ENCODE peak calls at places on chromosome 6, in six cellular contexts. M, Q, C, X, P and A are unnamed samples.
A peak's percentile ranks its signal among the peaks of the same experiment; 100 is the strongest.

GRCh38 chr6:48541669-48542068 is 430.7 kb upstream of the PTCHD4 start:
- DNase-seq in M (no peak), Q (no peak), C (no peak), X (no peak), P (no peak), A (no peak)

GRCh38 chr6:29656157-29656556 is 735 bp upstream of the MOG start:
- DNase-seq in M (no peak), Q (no peak), C (no peak), X (no peak), P (no peak), A (no peak)

GRCh38 chr6:113306552-113307145 is 550.5 kb upstream of the MARCKS start:
- DNase-seq in M (peak; percentile 74), Q (peak; percentile 75), C (peak; percentile 86), X (peak; percentile 9), P (no peak), A (no peak)

GRCh38 chr6:163334264-163334663 is 80.3 kb upstream of the QKI start:
- DNase-seq in M (no peak), Q (no peak), C (no peak), X (no peak), P (no peak), A (no peak)

GRCh38 chr6:161168281-161168891 is 105.5 kb downstream of the AGPAT4 start:
- DNase-seq in M (peak; percentile 61), Q (peak; percentile 75), C (no peak), X (peak; percentile 100), P (no peak), A (no peak)

GRCh38 chr6:109411034-109411433 is 28.8 kb upstream of the CD164 start:
- DNase-seq in M (no peak), Q (no peak), C (no peak), X (no peak), P (no peak), A (no peak)

GRCh38 chr6:106997392-106998257 is 23.1 kb upstream of the CD24 start:
- DNase-seq in M (peak; percentile 76), Q (peak; percentile 81), C (peak; percentile 84), X (peak; percentile 8), P (no peak), A (no peak)

GRCh38 chr6:84197708-84198107 is 29.7 kb downstream of the CEP162 start:
- DNase-seq in M (no peak), Q (no peak), C (no peak), X (peak; percentile 9), P (no peak), A (no peak)

GRCh38 chr6:115668781-115669180 is 391.9 kb downstream of the FRK start:
- DNase-seq in M (no peak), Q (no peak), C (no peak), X (no peak), P (no peak), A (no peak)

GRCh38 chr6:135577059-135577538 is 79.6 kb upstream of the AHI1 start:
- DNase-seq in M (no peak), Q (peak; percentile 12), C (no peak), X (no peak), P (no peak), A (no peak)

GRCh38 chr6:29255530-29255929 is 46.0 kb upstream of the OR14J1 start:
- DNase-seq in M (no peak), Q (no peak), C (no peak), X (no peak), P (no peak), A (no peak)

GRCh38 chr6:154749341-154749740 is 16.1 kb downstream of the SCAF8 start:
- DNase-seq in M (no peak), Q (no peak), C (no peak), X (no peak), P (no peak), A (no peak)

GRCh38 chr6:125780540-125781306 is 10.0 kb upstream of the NCOA7 start:
- DNase-seq in M (peak; percentile 71), Q (peak; percentile 46), C (peak; percentile 88), X (peak; percentile 69), P (peak; percentile 90), A (no peak)

GRCh38 chr6:71205336-71205956 is 83.2 kb upstream of the OGFRL1 start:
- DNase-seq in M (no peak), Q (no peak), C (no peak), X (peak; percentile 4), P (no peak), A (no peak)

GRCh38 chr6:75856902-75857301 is 107.9 kb downstream of the MYO6 start:
- DNase-seq in M (no peak), Q (no peak), C (no peak), X (no peak), P (no peak), A (no peak)

GRCh38 chr6:75852721-75853120 is 103.7 kb downstream of the MYO6 start:
- DNase-seq in M (peak; percentile 16), Q (no peak), C (no peak), X (peak; percentile 55), P (no peak), A (no peak)

GRCh38 chr6:75853796-75854195 is 104.8 kb downstream of the MYO6 start:
- DNase-seq in M (no peak), Q (no peak), C (no peak), X (no peak), P (no peak), A (no peak)

GRCh38 chr6:75850026-75850385 is 101.0 kb downstream of the MYO6 start:
- DNase-seq in M (no peak), Q (no peak), C (no peak), X (no peak), P (no peak), A (no peak)

DNA sequence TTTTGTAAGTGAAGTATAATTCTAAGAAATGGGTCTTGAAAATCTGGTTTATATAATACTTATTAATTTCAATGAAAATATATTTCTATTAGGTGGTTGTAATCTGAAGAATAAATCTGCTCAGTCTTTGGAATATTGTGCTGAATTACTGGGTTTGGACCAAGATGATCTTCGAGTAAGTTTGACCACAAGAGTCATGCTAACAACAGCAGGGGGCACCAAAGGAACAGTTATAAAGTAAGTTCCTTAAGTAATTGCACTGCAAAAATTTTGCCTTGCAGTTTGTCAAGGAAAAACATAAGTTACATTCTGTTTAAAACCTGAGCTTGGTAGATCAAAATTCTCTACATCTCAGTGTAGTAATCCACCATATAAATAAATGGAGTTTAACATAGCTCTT is 106.0 kb downstream of the MYO6 start:
- DNase-seq in M (peak; percentile 85), Q (peak; percentile 78), C (no peak), X (peak; percentile 77), P (no peak), A (no peak)
- TF ChIP-seq CTCF in M (peak; percentile 62), Q (peak; percentile 65), C (peak; percentile 34), X (peak; percentile 59), P (no peak), A (peak; percentile 31)

DNA sequence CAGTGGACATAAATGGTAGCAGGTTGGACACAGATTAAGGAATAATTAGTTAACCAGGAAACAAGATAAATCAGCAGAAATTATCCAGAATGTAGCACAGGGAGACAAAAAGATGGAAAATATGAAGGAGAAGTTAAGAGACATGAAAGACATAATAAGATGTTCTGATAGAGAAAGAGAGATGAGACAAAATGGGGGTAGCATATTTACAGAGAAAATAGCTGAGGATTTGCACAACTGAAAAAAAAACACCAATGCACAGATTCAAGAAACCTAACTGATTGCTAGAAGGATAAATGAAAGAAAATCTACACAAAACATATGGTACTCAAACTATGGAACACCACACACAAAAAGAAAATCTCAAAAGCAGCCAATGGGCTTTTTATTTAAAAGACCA is 34.6 kb upstream of the TBC1D22B start:
- DNase-seq in M (no peak), Q (no peak), C (no peak), X (no peak), P (no peak), A (no peak)
- H3K4me3 ChIP-seq in M (no peak overlapping the region), Q (peak overlapping the region; percentile 63), C (peak overlapping the region; percentile 85), X (peak overlapping the region; percentile 64), P (peak overlapping the region; percentile 60), A (peak overlapping the region; percentile 72)

GRCh38 chr6:35719830-35720733 is 16.8 kb upstream of the ARMC12 start:
- DNase-seq in M (peak; percentile 55), Q (peak; percentile 45), C (peak; percentile 90), X (peak; percentile 33), P (peak; percentile 87), A (peak; percentile 84)
- H3K27ac ChIP-seq in M (peak overlapping the region; percentile 91), Q (no peak overlapping the region), C (peak overlapping the region; percentile 84), X (peak overlapping the region; percentile 4), P (peak overlapping the region; percentile 74), A (peak overlapping the region; percentile 78)

GRCh38 chr6:158988477-158988876 is 11.5 kb downstream of the RSPH3 start:
- DNase-seq in M (no peak), Q (no peak), C (no peak), X (no peak), P (no peak), A (no peak)

GRCh38 chr6:158993639-158994038 is 6.4 kb downstream of the RSPH3 start:
- DNase-seq in M (no peak), Q (no peak), C (no peak), X (no peak), P (no peak), A (no peak)

GRCh38 chr6:158996863-158997262 is 3.1 kb downstream of the RSPH3 start:
- DNase-seq in M (no peak), Q (no peak), C (no peak), X (no peak), P (no peak), A (no peak)

GRCh38 chr6:158987657-158988056 is 12.3 kb downstream of the RSPH3 start:
- DNase-seq in M (no peak), Q (no peak), C (no peak), X (no peak), P (no peak), A (no peak)

GRCh38 chr6:158991017-158991723 is 8.8 kb downstream of the RSPH3 start:
- DNase-seq in M (no peak), Q (no peak), C (no peak), X (no peak), P (no peak), A (no peak)
- TF ChIP-seq CTCF in M (no peak), Q (no peak), C (no peak), X (no peak), P (no peak), A (no peak)

GRCh38 chr6:15267221-15267620 is 21.4 kb downstream of the JARID2 start:
- DNase-seq in M (no peak), Q (no peak), C (no peak), X (no peak), P (no peak), A (no peak)
- H3K4me3 ChIP-seq in M (no peak overlapping the region), Q (no peak overlapping the region), C (no peak overlapping the region), X (no peak overlapping the region), P (no peak overlapping the region), A (no peak overlapping the region)

GRCh38 chr6:27501187-27501586 is 28.3 kb upstream of the ZNF184 start:
- DNase-seq in M (no peak), Q (no peak), C (no peak), X (no peak), P (no peak), A (no peak)
- H3K27ac ChIP-seq in M (no peak overlapping the region), Q (no peak overlapping the region), C (no peak overlapping the region), X (no peak overlapping the region), P (no peak overlapping the region), A (no peak overlapping the region)

GRCh38 chr6:140968062-140968461 is 1164.7 kb upstream of the GJE1 start:
- DNase-seq in M (no peak), Q (no peak), C (no peak), X (no peak), P (no peak), A (no peak)
- TF ChIP-seq CTCF in M (no peak), Q (no peak), C (no peak), X (no peak), P (no peak), A (no peak)